ENCODE peak calls at places on chromosomes 11 and 22, in seven cellular contexts. X is Caki2; N is stimulated activated CD4-positive, alpha-beta T cell treated with anti-CD3 and anti-CD28 coated beads, TNF-alpha, amount 100 ng/mL, for 48 hours; F is posterior cingulate gyrus; P is activated T-cell treated with anti-CD3 and anti-CD28 coated beads for 1 hour; A is kidney; Q is sciatic nerve. Y is an unnamed sample.

GRCh38 chr11:132115454-132115853 is 745.0 kb downstream of the NTM start:
- DNase-seq in X (no peak), N (no peak), F (no peak), P (no peak), A (no peak), Q (no peak), Y (no peak)

GRCh38 chr11:4643084-4643483 is 698 bp upstream of the OR51E1 start:
- DNase-seq in X (no peak), N (no peak), F (no peak), P (no peak), A (no peak), Q (no peak), Y (no peak)

GRCh38 chr11:13008625-13009475 is at the start of gene RASSF10:
- DNase-seq in X (peak), N (no peak), F (peak), P (no peak), A (peak), Q (no peak), Y (no peak)

GRCh38 chr11:63462126-63462525 is 28.8 kb downstream of the PLAAT5 start:
- DNase-seq in X (no peak), N (no peak), F (no peak), P (no peak), A (no peak), Q (no peak), Y (no peak)

GRCh38 chr11:69398529-69399492 is 82.7 kb upstream of the LINC01488 start:
- DNase-seq in X (no peak), N (no peak), F (peak), P (no peak), A (peak), Q (peak), Y (no peak)

GRCh38 chr11:87219266-87219665 is 181.5 kb downstream of the TMEM135 start:
- DNase-seq in X (no peak), N (no peak), F (no peak), P (no peak), A (no peak), Q (no peak), Y (no peak)

GRCh38 chr11:931385-931784 is 5.7 kb downstream of the AP2A2 start:
- DNase-seq in X (no peak), N (no peak), F (peak), P (no peak), A (peak), Q (no peak), Y (no peak)

GRCh38 chr11:117195208-117195607 is 4.0 kb upstream of the TAGLN start:
- DNase-seq in X (no peak), N (no peak), F (no peak), P (no peak), A (peak), Q (no peak), Y (no peak)

GRCh38 chr11:44430140-44430539 is 120.2 kb upstream of the ALX4 start:
- DNase-seq in X (no peak), N (no peak), F (no peak), P (no peak), A (no peak), Q (no peak), Y (no peak)

GRCh38 chr22:37051629-37052385 is at the start of gene KCTD17:
- DNase-seq in X (peak), N (peak), F (peak), P (peak), A (peak), Q (peak), Y (peak)

GRCh38 chr11:128691802-128692749 is 1.8 kb upstream of the FLI1 start:
- DNase-seq in X (no peak), N (no peak), F (no peak), P (no peak), A (peak), Q (no peak), Y (no peak)

GRCh38 chr11:46363031-46363407 is 15.8 kb downstream of the DGKZ start:
- DNase-seq in X (peak), N (no peak), F (peak), P (no peak), A (peak), Q (no peak), Y (no peak)

GRCh38 chr22:47599753-47600152 is 837.3 kb downstream of the TBC1D22A start:
- DNase-seq in X (no peak), N (no peak), F (no peak), P (no peak), A (no peak), Q (no peak), Y (no peak)

GRCh38 chr11:86383314-86383713 is 8.6 kb downstream of the CCDC81 start:
- DNase-seq in X (no peak), N (no peak), F (no peak), P (no peak), A (no peak), Q (no peak), Y (no peak)

GRCh38 chr11:32081129-32081641 is 9.7 kb upstream of the RCN1 start:
- DNase-seq in X (peak), N (no peak), F (no peak), P (no peak), A (no peak), Q (no peak), Y (no peak)

GRCh38 chr11:1478011-1478410 is 8.6 kb downstream of the MOB2 start:
- DNase-seq in X (no peak), N (no peak), F (peak), P (no peak), A (no peak), Q (no peak), Y (no peak)

GRCh38 chr11:93807980-93808379 is 23.9 kb downstream of the MED17 start:
- DNase-seq in X (no peak), N (no peak), F (no peak), P (no peak), A (no peak), Q (no peak), Y (no peak)

GRCh38 chr11:68269414-68270081 is 2.2 kb downstream of the C11orf24 start:
- DNase-seq in X (no peak), N (no peak), F (no peak), P (no peak), A (no peak), Q (no peak), Y (no peak)

GRCh38 chr22:41488076-41488475 is 19.2 kb downstream of the ACO2 start:
- DNase-seq in X (no peak), N (no peak), F (no peak), P (no peak), A (peak), Q (no peak), Y (no peak)

GRCh38 chr11:65645710-65646109 is 7.8 kb downstream of the SIPA1 start:
- DNase-seq in X (no peak), N (no peak), F (no peak), P (no peak), A (no peak), Q (no peak), Y (no peak)

GRCh38 chr11:8577791-8578581 is 16.0 kb downstream of the STK33 start:
- DNase-seq in X (no peak), N (no peak), F (no peak), P (no peak), A (no peak), Q (no peak), Y (no peak)

GRCh38 chr22:33699176-33699575 is 221.1 kb downstream of the LARGE1 start:
- DNase-seq in X (no peak), N (no peak), F (no peak), P (no peak), A (no peak), Q (no peak), Y (no peak)

GRCh38 chr22:30717331-30717921 is 22.8 kb downstream of the OSBP2 start:
- DNase-seq in X (peak), N (no peak), F (no peak), P (no peak), A (no peak), Q (no peak), Y (no peak)

GRCh38 chr11:62804310-62805043 is 763 bp downstream of the NXF1 start:
- DNase-seq in X (no peak), N (no peak), F (no peak), P (no peak), A (peak), Q (no peak), Y (no peak)

GRCh38 chr11:72239849-72240460 is 4.0 kb downstream of the PHOX2A start:
- DNase-seq in X (no peak), N (no peak), F (no peak), P (no peak), A (no peak), Q (peak), Y (no peak)

GRCh38 chr22:28855355-28856094 is 27.8 kb upstream of the ZNRF3 start:
- DNase-seq in X (peak), N (peak), F (no peak), P (peak), A (no peak), Q (no peak), Y (peak)

GRCh38 chr22:49269371-49269770 is 558.3 kb downstream of the BRD1 start:
- DNase-seq in X (no peak), N (no peak), F (no peak), P (no peak), A (no peak), Q (peak), Y (no peak)

GRCh38 chr11:120336641-120337132 is 474 bp downstream of the ARHGEF12 start:
- DNase-seq in X (no peak), N (no peak), F (no peak), P (no peak), A (no peak), Q (peak), Y (no peak)

GRCh38 chr11:27467181-27467913 is 5.2 kb downstream of the LGR4 start:
- DNase-seq in X (peak), N (no peak), F (no peak), P (no peak), A (no peak), Q (no peak), Y (no peak)

GRCh38 chr22:35540600-35541253 is at the start of gene RASD2:
- DNase-seq in X (peak), N (no peak), F (peak), P (peak), A (no peak), Q (no peak), Y (no peak)

GRCh38 chr11:94303884-94304459 is 408 bp upstream of the IZUMO1R start:
- DNase-seq in X (no peak), N (no peak), F (no peak), P (no peak), A (no peak), Q (no peak), Y (no peak)

GRCh38 chr22:24564376-24565058 is 8.7 kb downstream of the SNRPD3 start:
- DNase-seq in X (no peak), N (no peak), F (no peak), P (no peak), A (no peak), Q (no peak), Y (no peak)

GRCh38 chr11:126098204-126098769 is 35.6 kb upstream of the CDON start:
- DNase-seq in X (no peak), N (no peak), F (no peak), P (no peak), A (no peak), Q (no peak), Y (no peak)

GRCh38 chr11:47987310-47987709 is 7.0 kb downstream of the PTPRJ start:
- DNase-seq in X (no peak), N (no peak), F (peak), P (no peak), A (peak), Q (no peak), Y (no peak)

GRCh38 chr22:49427341-49427740 is 400.3 kb downstream of the BRD1 start:
- DNase-seq in X (no peak), N (no peak), F (peak), P (no peak), A (peak), Q (no peak), Y (no peak)

GRCh38 chr11:33263549-33263948 is 6.4 kb downstream of the HIPK3 start:
- DNase-seq in X (no peak), N (no peak), F (no peak), P (no peak), A (no peak), Q (no peak), Y (no peak)

GRCh38 chr11:6900327-6900999 is 8.2 kb upstream of the OR2D2 start:
- DNase-seq in X (no peak), N (no peak), F (no peak), P (no peak), A (no peak), Q (no peak), Y (no peak)

GRCh38 chr11:64004590-64004984 is 18.3 kb downstream of the OTUB1 start:
- DNase-seq in X (no peak), N (no peak), F (no peak), P (no peak), A (peak), Q (no peak), Y (no peak)

Y was measured in GM18507.